ENCODE peak calls at places on chromosomes 16 and 17, in seven cellular contexts. F is DMS 273 treated with DMSO at 0.1 percent for 48 hours; G is left colon; S is NCI-H1417; P is T-helper 9 cell; Y is CD8-positive, alpha-beta memory T cell; H is caudate nucleus. E is an unnamed sample.

GRCh38 chr17:41029633-41030245 is at the start of gene KRTAP1-4:
- DNase-seq in F (no peak), G (no peak), S (no peak), P (no peak), Y (no peak), H (no peak), E (no peak)

GRCh38 chr17:66386789-66387351 is 84.5 kb downstream of the PRKCA start:
- DNase-seq in F (no peak), G (no peak), S (no peak), P (no peak), Y (no peak), H (no peak), E (no peak)

GRCh38 chr17:77130521-77130920 is 10.2 kb upstream of the SEC14L1 start:
- DNase-seq in F (no peak), G (no peak), S (no peak), P (no peak), Y (no peak), H (no peak), E (no peak)

GRCh38 chr16:51884773-51885172 is 662.2 kb downstream of the TOX3 start:
- DNase-seq in F (no peak), G (no peak), S (no peak), P (no peak), Y (no peak), H (no peak), E (no peak)

GRCh38 chr16:56073508-56073907 is 117.8 kb upstream of the GNAO1 start:
- DNase-seq in F (no peak), G (no peak), S (no peak), P (no peak), Y (no peak), H (no peak), E (no peak)

GRCh38 chr17:71432378-71433315 is 688.2 kb upstream of the SOX9 start:
- DNase-seq in F (no peak), G (no peak), S (no peak), P (no peak), Y (no peak), H (no peak), E (no peak)

GRCh38 chr16:2252806-2253148 is 1.4 kb upstream of the ECI1 start:
- DNase-seq in F (no peak), G (no peak), S (no peak), P (no peak), Y (no peak), H (no peak), E (no peak)

GRCh38 chr16:51465026-51465425 is 314.0 kb upstream of the SALL1 start:
- DNase-seq in F (no peak), G (no peak), S (no peak), P (no peak), Y (no peak), H (no peak), E (no peak)

GRCh38 chr16:85733839-85734170 is 17.1 kb downstream of the C16orf74 start:
- DNase-seq in F (no peak), G (no peak), S (no peak), P (no peak), Y (no peak), H (no peak), E (no peak)

GRCh38 chr16:52539197-52539596 is 7.7 kb downstream of the TOX3 start:
- DNase-seq in F (no peak), G (no peak), S (no peak), P (no peak), Y (no peak), H (no peak), E (no peak)

GRCh38 chr17:51833045-51833444 is 325.5 kb downstream of the CA10 start:
- DNase-seq in F (no peak), G (no peak), S (no peak), P (no peak), Y (no peak), H (no peak), E (no peak)

GRCh38 chr16:52912565-52913173 is 140.0 kb downstream of the CHD9NB start:
- DNase-seq in F (peak), G (peak), S (peak), P (no peak), Y (no peak), H (peak), E (peak)

GRCh38 chr17:58365185-58365979 is 13.4 kb upstream of the SUPT4H1 start:
- DNase-seq in F (no peak), G (no peak), S (no peak), P (no peak), Y (no peak), H (no peak), E (no peak)

GRCh38 chr17:50312311-50312710 is 33.6 kb upstream of the XYLT2 start:
- DNase-seq in F (no peak), G (no peak), S (no peak), P (no peak), Y (no peak), H (no peak), E (no peak)

GRCh38 chr17:5838661-5839300 is 231.4 kb upstream of the WSCD1 start:
- DNase-seq in F (no peak), G (no peak), S (no peak), P (no peak), Y (no peak), H (no peak), E (peak)

GRCh38 chr17:65278050-65278819 is 141.1 kb downstream of the RGS9 start:
- DNase-seq in F (no peak), G (peak), S (peak), P (no peak), Y (peak), H (no peak), E (peak)

GRCh38 chr16:78390828-78391227 is 291.4 kb downstream of the WWOX start:
- DNase-seq in F (no peak), G (no peak), S (no peak), P (no peak), Y (no peak), H (no peak), E (no peak)

GRCh38 chr16:68244481-68244902 is 681 bp upstream of the PLA2G15 start:
- DNase-seq in F (no peak), G (no peak), S (no peak), P (no peak), Y (no peak), H (no peak), E (no peak)

GRCh38 chr16:2775765-2776499 is 1.1 kb downstream of the ELOB start:
- DNase-seq in F (no peak), G (no peak), S (no peak), P (no peak), Y (no peak), H (no peak), E (no peak)

GRCh38 chr17:47219621-47220475 is 10.7 kb downstream of the MYL4 start:
- DNase-seq in F (no peak), G (no peak), S (no peak), P (no peak), Y (no peak), H (no peak), E (no peak)

GRCh38 chr17:81673561-81674258 is 7.2 kb downstream of the CCDC137 start:
- DNase-seq in F (no peak), G (no peak), S (no peak), P (no peak), Y (no peak), H (no peak), E (no peak)

GRCh38 chr17:38600416-38600815 is 5.3 kb downstream of the SRCIN1 start:
- DNase-seq in F (no peak), G (no peak), S (no peak), P (no peak), Y (no peak), H (no peak), E (no peak)

GRCh38 chr16:12869681-12870427 is 31.5 kb upstream of the SHISA9 start:
- DNase-seq in F (no peak), G (no peak), S (no peak), P (no peak), Y (no peak), H (no peak), E (no peak)

GRCh38 chr17:50396261-50397110 is 837 bp downstream of the LRRC59 start:
- DNase-seq in F (no peak), G (peak), S (peak), P (no peak), Y (peak), H (no peak), E (no peak)

GRCh38 chr16:866252-866651 is 65.7 kb upstream of the GNG13 start:
- DNase-seq in F (no peak), G (no peak), S (no peak), P (no peak), Y (no peak), H (no peak), E (no peak)

GRCh38 chr17:1649844-1650409 is at the start of gene RILP:
- DNase-seq in F (peak), G (peak), S (no peak), P (no peak), Y (peak), H (no peak), E (no peak)

GRCh38 chr16:84598391-84598750 is 19.5 kb downstream of the COTL1 start:
- DNase-seq in F (no peak), G (no peak), S (no peak), P (no peak), Y (no peak), H (no peak), E (no peak)

GRCh38 chr16:29686740-29687327 is 7.9 kb downstream of the QPRT start:
- DNase-seq in F (no peak), G (no peak), S (no peak), P (no peak), Y (no peak), H (no peak), E (no peak)

GRCh38 chr16:55257971-55258613 is 65.9 kb upstream of the IRX6 start:
- DNase-seq in F (peak), G (peak), S (no peak), P (peak), Y (peak), H (no peak), E (no peak)